ENCODE peak calls at places on chromosomes 13 and 19, in six cellular contexts. G is GM20000; H is iPS-NIHi11; B is RWPE1; O is foreskin melanocyte; N is stimulated activated CD4-positive, alpha-beta T cell treated with anti-CD3 and anti-CD28 coated beads, Interleukin-12 subunit alpha, Interleukin-12 subunit beta, amount 100 ng/mL, for 48 hours. T is an unnamed sample.

GRCh38 chr13:33150662-33151061 is 134.4 kb downstream of the KL start:
- DNase-seq in O (no peak), B (no peak), H (no peak), N (no peak), G (no peak), T (no peak)

GRCh38 chr19:40583283-40583682 is 6.6 kb downstream of the SHKBP1 start:
- DNase-seq in N (no peak), B (no peak), O (no peak), H (no peak), G (no peak), T (no peak)

GRCh38 chr19:1245884-1246816 is 2.2 kb upstream of the MIDN start:
- DNase-seq in G (no peak), H (no peak), O (no peak), B (no peak), N (no peak), T (no peak)

GRCh38 chr13:44373601-44374347 is at the start of gene SERP2:
- DNase-seq in O (no peak), H (peak), N (no peak), B (no peak), G (peak), T (no peak)

GRCh38 chr13:86080340-86080995 is 281.2 kb upstream of the SLITRK6 start:
- DNase-seq in N (no peak), B (no peak), O (no peak), G (no peak), H (no peak), T (no peak)

GRCh38 chr19:10644351-10645007 is 9.7 kb upstream of the ILF3 start:
- DNase-seq in H (peak), N (peak), O (peak), B (peak), G (peak), T (peak)

GRCh38 chr19:48821633-48822032 is 10.8 kb upstream of the BCAT2 start:
- DNase-seq in B (no peak), N (no peak), G (no peak), O (no peak), H (no peak), T (no peak)

GRCh38 chr13:79782541-79783216 is 301.7 kb downstream of the NDFIP2 start:
- DNase-seq in O (peak), H (peak), G (no peak), N (no peak), B (peak), T (no peak)

GRCh38 chr13:23378009-23378632 is 55.4 kb downstream of the SACS start:
- DNase-seq in H (peak), B (peak), N (peak), G (peak), O (no peak), T (peak)

T was measured in CD4-positive, CD25-positive, alpha-beta regulatory T cell.